ENCODE peak calls at places on chromosome 1, in five cellular contexts. One of them, this sample, is unnamed.

GRCh38 chr1:30232288-30232899 is 491.0 kb downstream of the MATN1 start:
- DNase-seq in fibroblast of lung: no peak
- DNase-seq in testis: no peak
- DNase-seq in IMR-90: no peak
- DNase-seq in AG04450: no peak
- DNase-seq in this sample: peak; percentile 5

GRCh38 chr1:117368116-117369108 is 1.2 kb downstream of the MAN1A2 start:
- DNase-seq in fibroblast of lung: no peak
- DNase-seq in AG04450: no peak
- DNase-seq in testis: peak; percentile 26
- DNase-seq in IMR-90: peak; percentile 11
- DNase-seq in this sample: peak; percentile 41

GRCh38 chr1:172893146-172893841 is 157.4 kb downstream of the TNFSF18 start:
- DNase-seq in testis: peak; percentile 18
- DNase-seq in AG04450: no peak
- DNase-seq in fibroblast of lung: peak; percentile 73
- DNase-seq in IMR-90: no peak
- DNase-seq in this sample: peak; percentile 57

GRCh38 chr1:115529216-115529897 is 112.4 kb upstream of the VANGL1 start:
- DNase-seq in fibroblast of lung: no peak
- DNase-seq in AG04450: no peak
- DNase-seq in testis: no peak
- DNase-seq in IMR-90: no peak
- DNase-seq in this sample: peak; percentile 46

GRCh38 chr1:63592536-63593302 is 492 bp upstream of the PGM1 start:
- DNase-seq in AG04450: no peak
- DNase-seq in IMR-90: no peak
- DNase-seq in fibroblast of lung: no peak
- DNase-seq in testis: no peak
- DNase-seq in this sample: no peak

GRCh38 chr1:246139745-246140182 is 367.3 kb downstream of the SMYD3 start:
- DNase-seq in AG04450: peak; percentile 55
- DNase-seq in testis: no peak
- DNase-seq in fibroblast of lung: peak; percentile 96
- DNase-seq in IMR-90: peak; percentile 93
- DNase-seq in this sample: peak; percentile 95

GRCh38 chr1:100896481-100896982 is 642 bp downstream of the SLC30A7 start:
- DNase-seq in fibroblast of lung: peak; percentile 75
- DNase-seq in AG04450: no peak
- DNase-seq in IMR-90: peak; percentile 65
- DNase-seq in testis: peak; percentile 25
- DNase-seq in this sample: peak; percentile 60

GRCh38 chr1:156119503-156120209 is 5.1 kb downstream of the LMNA start:
- DNase-seq in testis: peak; percentile 52
- DNase-seq in fibroblast of lung: peak; percentile 78
- DNase-seq in IMR-90: peak; percentile 76
- DNase-seq in AG04450: no peak
- DNase-seq in this sample: peak; percentile 85

GRCh38 chr1:160681067-160681890 is 30.3 kb downstream of the CD48 start:
- DNase-seq in AG04450: no peak
- DNase-seq in IMR-90: peak; percentile 14
- DNase-seq in testis: peak; percentile 93
- DNase-seq in fibroblast of lung: peak; percentile 6
- DNase-seq in this sample: peak; percentile 32

GRCh38 chr1:1432951-1433803 is 2.3 kb upstream of the VWA1 start:
- DNase-seq in fibroblast of lung: peak; percentile 16
- DNase-seq in AG04450: no peak
- DNase-seq in testis: peak; percentile 92
- DNase-seq in IMR-90: no peak
- DNase-seq in this sample: no peak

GRCh38 chr1:74470936-74471335 is 41.5 kb downstream of the LRRC53 start:
- DNase-seq in IMR-90: no peak
- DNase-seq in testis: no peak
- DNase-seq in AG04450: no peak
- DNase-seq in fibroblast of lung: peak; percentile 6
- DNase-seq in this sample: peak; percentile 4

GRCh38 chr1:169484107-169484506 is 1.6 kb downstream of the SLC19A2 start:
- DNase-seq in IMR-90: no peak
- DNase-seq in fibroblast of lung: no peak
- DNase-seq in testis: no peak
- DNase-seq in AG04450: no peak
- DNase-seq in this sample: peak; percentile 43

GRCh38 chr1:93219443-93219842 is 38.9 kb downstream of the CCDC18 start:
- DNase-seq in AG04450: no peak
- DNase-seq in fibroblast of lung: peak; percentile 71
- DNase-seq in testis: no peak
- DNase-seq in IMR-90: no peak
- DNase-seq in this sample: no peak
- H3K4me3 ChIP-seq in AG04450: no peak overlapping the region
- H3K4me3 ChIP-seq in fibroblast of lung: no peak overlapping the region
- H3K4me3 ChIP-seq in testis: no peak overlapping the region
- H3K4me3 ChIP-seq in IMR-90: no peak overlapping the region
- H3K4me3 ChIP-seq in this sample: no peak overlapping the region

GRCh38 chr1:12152106-12152891 is 14.5 kb upstream of the TNFRSF1B start:
- DNase-seq in IMR-90: no peak
- DNase-seq in testis: no peak
- DNase-seq in AG04450: no peak
- DNase-seq in fibroblast of lung: no peak
- DNase-seq in this sample: no peak

GRCh38 chr1:12148958-12149790 is 17.6 kb upstream of the TNFRSF1B start:
- DNase-seq in testis: no peak
- DNase-seq in IMR-90: peak; percentile 50
- DNase-seq in fibroblast of lung: no peak
- DNase-seq in AG04450: no peak
- DNase-seq in this sample: no peak

GRCh38 chr1:12151465-12151864 is 15.3 kb upstream of the TNFRSF1B start:
- DNase-seq in AG04450: no peak
- DNase-seq in fibroblast of lung: no peak
- DNase-seq in testis: no peak
- DNase-seq in IMR-90: no peak
- DNase-seq in this sample: no peak

GRCh38 chr1:12149791-12150175 is 17.0 kb upstream of the TNFRSF1B start:
- DNase-seq in testis: no peak
- DNase-seq in fibroblast of lung: no peak
- DNase-seq in AG04450: no peak
- DNase-seq in IMR-90: no peak
- DNase-seq in this sample: no peak

GRCh38 chr1:12150456-12151200 is 16.2 kb upstream of the TNFRSF1B start:
- DNase-seq in AG04450: no peak
- DNase-seq in IMR-90: no peak
- DNase-seq in testis: no peak
- DNase-seq in fibroblast of lung: no peak
- DNase-seq in this sample: no peak
- H3K4me3 ChIP-seq in AG04450: no peak overlapping the region
- H3K4me3 ChIP-seq in IMR-90: no peak overlapping the region
- H3K4me3 ChIP-seq in testis: no peak overlapping the region
- H3K4me3 ChIP-seq in fibroblast of lung: no peak overlapping the region
- H3K4me3 ChIP-seq in this sample: no peak overlapping the region

GRCh38 chr1:231166398-231166797 is 4.5 kb downstream of the TRIM67 start:
- DNase-seq in testis: no peak
- DNase-seq in fibroblast of lung: no peak
- DNase-seq in AG04450: no peak
- DNase-seq in IMR-90: no peak
- DNase-seq in this sample: no peak
- H3K4me3 ChIP-seq in testis: no peak overlapping the region
- H3K4me3 ChIP-seq in fibroblast of lung: no peak overlapping the region
- H3K4me3 ChIP-seq in AG04450: no peak overlapping the region
- H3K4me3 ChIP-seq in IMR-90: no peak overlapping the region
- H3K4me3 ChIP-seq in this sample: no peak overlapping the region

GRCh38 chr1:46615735-46616134 is 876 bp downstream of the MOB3C start:
- DNase-seq in testis: no peak
- DNase-seq in AG04450: no peak
- DNase-seq in fibroblast of lung: no peak
- DNase-seq in IMR-90: no peak
- DNase-seq in this sample: no peak

GRCh38 chr1:46615088-46615487 is 1.5 kb downstream of the MOB3C start:
- DNase-seq in IMR-90: no peak
- DNase-seq in testis: no peak
- DNase-seq in AG04450: no peak
- DNase-seq in fibroblast of lung: no peak
- DNase-seq in this sample: no peak

GRCh38 chr1:46612937-46613660 is 3.5 kb downstream of the MOB3C start:
- DNase-seq in AG04450: no peak
- DNase-seq in testis: peak; percentile 56
- DNase-seq in fibroblast of lung: no peak
- DNase-seq in IMR-90: no peak
- DNase-seq in this sample: no peak

GRCh38 chr1:46614604-46614984 is 2.0 kb downstream of the MOB3C start:
- DNase-seq in fibroblast of lung: no peak
- DNase-seq in IMR-90: no peak
- DNase-seq in testis: no peak
- DNase-seq in AG04450: no peak
- DNase-seq in this sample: no peak

GRCh38 chr1:46613661-46614603 is 2.7 kb downstream of the MOB3C start:
- DNase-seq in testis: peak; percentile 94
- DNase-seq in fibroblast of lung: peak; percentile 76
- DNase-seq in IMR-90: peak; percentile 76
- DNase-seq in AG04450: peak; percentile 50
- DNase-seq in this sample: peak; percentile 68
- H3K4me3 ChIP-seq in testis: no peak overlapping the region
- H3K4me3 ChIP-seq in fibroblast of lung: no peak overlapping the region
- H3K4me3 ChIP-seq in IMR-90: no peak overlapping the region
- H3K4me3 ChIP-seq in AG04450: peak overlapping the region; percentile 32
- H3K4me3 ChIP-seq in this sample: no peak overlapping the region

DNA sequence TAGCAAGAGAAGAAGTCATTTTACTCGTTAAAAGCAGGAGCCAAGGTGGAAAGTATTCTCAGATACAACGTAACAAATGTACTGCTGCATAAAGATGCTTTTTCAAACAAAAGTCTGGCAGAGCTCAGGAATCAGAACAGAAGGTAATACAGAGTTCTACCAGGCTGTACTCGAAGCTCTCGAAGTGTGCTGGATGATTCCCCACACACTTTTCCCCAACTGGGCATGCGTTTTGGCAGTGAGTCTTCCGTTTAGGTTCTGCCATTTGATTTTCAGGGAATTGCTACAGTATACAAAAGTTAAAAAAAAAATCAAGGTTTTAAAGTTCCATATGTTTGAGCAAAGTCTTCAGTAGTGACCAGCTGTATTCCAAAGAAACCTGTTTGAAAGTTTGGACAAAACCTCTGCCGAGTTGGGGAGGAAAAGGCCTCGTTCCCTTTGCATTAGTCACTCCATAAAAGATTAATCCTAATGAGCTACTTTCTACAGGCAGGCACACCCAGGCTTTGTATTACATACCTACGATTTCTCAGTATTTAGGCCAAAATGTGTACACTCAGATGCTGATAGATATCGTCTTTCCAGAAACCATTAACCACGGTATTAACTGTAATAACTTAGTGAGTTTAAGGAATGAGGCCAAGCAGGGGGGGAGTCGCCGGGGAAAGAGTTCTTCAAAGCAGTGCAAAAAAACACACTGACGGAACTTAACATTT is 477.1 kb downstream of the LMO4 start:
- DNase-seq in AG04450: peak; percentile 50
- DNase-seq in testis: peak; percentile 24
- DNase-seq in IMR-90: peak; percentile 74
- DNase-seq in fibroblast of lung: peak; percentile 95
- DNase-seq in this sample: peak; percentile 42
- H3K4me3 ChIP-seq in AG04450: peak overlapping the region; percentile 25
- H3K4me3 ChIP-seq in testis: peak overlapping the region; percentile 7
- H3K4me3 ChIP-seq in IMR-90: no peak overlapping the region
- H3K4me3 ChIP-seq in fibroblast of lung: no peak overlapping the region
- H3K4me3 ChIP-seq in this sample: no peak overlapping the region

GRCh38 chr1:75745276-75745675 is 20.8 kb downstream of the ACADM start:
- DNase-seq in AG04450: no peak
- DNase-seq in IMR-90: no peak
- DNase-seq in testis: no peak
- DNase-seq in fibroblast of lung: no peak
- DNase-seq in this sample: no peak
- H3K4me3 ChIP-seq in AG04450: no peak overlapping the region
- H3K4me3 ChIP-seq in IMR-90: no peak overlapping the region
- H3K4me3 ChIP-seq in testis: no peak overlapping the region
- H3K4me3 ChIP-seq in fibroblast of lung: no peak overlapping the region
- H3K4me3 ChIP-seq in this sample: no peak overlapping the region

This sample was measured in fibroblast of mammary gland.